ENCODE peak calls at places on chromosomes 3 and 15, in six cellular contexts. One of them, this sample, is unnamed.

GRCh38 chr15:99921086-99921485 is 187.8 kb upstream of the LYSMD4 start:
- DNase-seq in SW480: no peak
- DNase-seq in left cardiac atrium: no peak
- DNase-seq in EL: no peak
- DNase-seq in stimulated activated CD8-positive, alpha-beta memory T cell treated with anti-CD3 and anti-CD28 coated beads, Interleukin-12 subunit alpha, Interleukin-12 subunit beta, amount 100 ng/mL, for 1 hour: no peak
- DNase-seq in NCI-H1092: no peak
- DNase-seq in this sample: no peak

GRCh38 chr3:142495103-142495502 is 47.3 kb upstream of the XRN1 start:
- DNase-seq in SW480: no peak
- DNase-seq in EL: no peak
- DNase-seq in NCI-H1092: no peak
- DNase-seq in left cardiac atrium: no peak
- DNase-seq in stimulated activated CD8-positive, alpha-beta memory T cell treated with anti-CD3 and anti-CD28 coated beads, Interleukin-12 subunit alpha, Interleukin-12 subunit beta, amount 100 ng/mL, for 1 hour: no peak
- DNase-seq in this sample: no peak

GRCh38 chr3:15630646-15631350 is 29.3 kb downstream of the BTD start:
- DNase-seq in SW480: peak
- DNase-seq in NCI-H1092: no peak
- DNase-seq in stimulated activated CD8-positive, alpha-beta memory T cell treated with anti-CD3 and anti-CD28 coated beads, Interleukin-12 subunit alpha, Interleukin-12 subunit beta, amount 100 ng/mL, for 1 hour: no peak
- DNase-seq in EL: peak
- DNase-seq in left cardiac atrium: no peak
- DNase-seq in this sample: peak

GRCh38 chr3:13588971-13589370 is 40.0 kb downstream of the FBLN2 start:
- DNase-seq in SW480: no peak
- DNase-seq in EL: no peak
- DNase-seq in NCI-H1092: no peak
- DNase-seq in stimulated activated CD8-positive, alpha-beta memory T cell treated with anti-CD3 and anti-CD28 coated beads, Interleukin-12 subunit alpha, Interleukin-12 subunit beta, amount 100 ng/mL, for 1 hour: no peak
- DNase-seq in left cardiac atrium: no peak
- DNase-seq in this sample: no peak

GRCh38 chr3:54427951-54428871 is 305.9 kb downstream of the CACNA2D3 start:
- DNase-seq in left cardiac atrium: no peak
- DNase-seq in NCI-H1092: peak
- DNase-seq in stimulated activated CD8-positive, alpha-beta memory T cell treated with anti-CD3 and anti-CD28 coated beads, Interleukin-12 subunit alpha, Interleukin-12 subunit beta, amount 100 ng/mL, for 1 hour: no peak
- DNase-seq in EL: peak
- DNase-seq in SW480: peak
- DNase-seq in this sample: peak

GRCh38 chr3:67381667-67382272 is 272.6 kb downstream of the SUCLG2 start:
- DNase-seq in NCI-H1092: no peak
- DNase-seq in EL: peak
- DNase-seq in stimulated activated CD8-positive, alpha-beta memory T cell treated with anti-CD3 and anti-CD28 coated beads, Interleukin-12 subunit alpha, Interleukin-12 subunit beta, amount 100 ng/mL, for 1 hour: no peak
- DNase-seq in left cardiac atrium: no peak
- DNase-seq in SW480: peak
- DNase-seq in this sample: peak

GRCh38 chr15:98873441-98874218 is 134.0 kb downstream of the PGPEP1L start:
- DNase-seq in stimulated activated CD8-positive, alpha-beta memory T cell treated with anti-CD3 and anti-CD28 coated beads, Interleukin-12 subunit alpha, Interleukin-12 subunit beta, amount 100 ng/mL, for 1 hour: no peak
- DNase-seq in left cardiac atrium: no peak
- DNase-seq in NCI-H1092: no peak
- DNase-seq in EL: peak
- DNase-seq in SW480: peak
- DNase-seq in this sample: no peak

GRCh38 chr3:71241981-71242552 is 341.5 kb downstream of the FOXP1 start:
- DNase-seq in stimulated activated CD8-positive, alpha-beta memory T cell treated with anti-CD3 and anti-CD28 coated beads, Interleukin-12 subunit alpha, Interleukin-12 subunit beta, amount 100 ng/mL, for 1 hour: no peak
- DNase-seq in EL: no peak
- DNase-seq in left cardiac atrium: no peak
- DNase-seq in SW480: no peak
- DNase-seq in NCI-H1092: no peak
- DNase-seq in this sample: no peak

GRCh38 chr3:172179680-172180399 is 140.5 kb downstream of the FNDC3B start:
- DNase-seq in left cardiac atrium: no peak
- DNase-seq in NCI-H1092: no peak
- DNase-seq in stimulated activated CD8-positive, alpha-beta memory T cell treated with anti-CD3 and anti-CD28 coated beads, Interleukin-12 subunit alpha, Interleukin-12 subunit beta, amount 100 ng/mL, for 1 hour: no peak
- DNase-seq in SW480: peak
- DNase-seq in EL: no peak
- DNase-seq in this sample: no peak

GRCh38 chr15:84715442-84716035 is 400 bp downstream of the SEC11A start:
- DNase-seq in left cardiac atrium: peak
- DNase-seq in NCI-H1092: no peak
- DNase-seq in EL: peak
- DNase-seq in SW480: no peak
- DNase-seq in stimulated activated CD8-positive, alpha-beta memory T cell treated with anti-CD3 and anti-CD28 coated beads, Interleukin-12 subunit alpha, Interleukin-12 subunit beta, amount 100 ng/mL, for 1 hour: no peak
- DNase-seq in this sample: peak

GRCh38 chr15:65846120-65846519 is 23.2 kb upstream of the RAB11A start:
- DNase-seq in NCI-H1092: no peak
- DNase-seq in SW480: no peak
- DNase-seq in stimulated activated CD8-positive, alpha-beta memory T cell treated with anti-CD3 and anti-CD28 coated beads, Interleukin-12 subunit alpha, Interleukin-12 subunit beta, amount 100 ng/mL, for 1 hour: no peak
- DNase-seq in EL: no peak
- DNase-seq in left cardiac atrium: no peak
- DNase-seq in this sample: no peak

GRCh38 chr3:177838951-177839350 is 641.7 kb upstream of the TBL1XR1 start:
- DNase-seq in SW480: no peak
- DNase-seq in EL: no peak
- DNase-seq in stimulated activated CD8-positive, alpha-beta memory T cell treated with anti-CD3 and anti-CD28 coated beads, Interleukin-12 subunit alpha, Interleukin-12 subunit beta, amount 100 ng/mL, for 1 hour: no peak
- DNase-seq in NCI-H1092: no peak
- DNase-seq in left cardiac atrium: no peak
- DNase-seq in this sample: no peak

GRCh38 chr3:47315069-47315647 is 32.4 kb downstream of the KLHL18 start:
- DNase-seq in NCI-H1092: no peak
- DNase-seq in left cardiac atrium: peak
- DNase-seq in SW480: no peak
- DNase-seq in stimulated activated CD8-positive, alpha-beta memory T cell treated with anti-CD3 and anti-CD28 coated beads, Interleukin-12 subunit alpha, Interleukin-12 subunit beta, amount 100 ng/mL, for 1 hour: no peak
- DNase-seq in EL: no peak
- DNase-seq in this sample: peak

GRCh38 chr3:13894812-13895154 is 14.9 kb upstream of the WNT7A start:
- DNase-seq in NCI-H1092: no peak
- DNase-seq in SW480: no peak
- DNase-seq in stimulated activated CD8-positive, alpha-beta memory T cell treated with anti-CD3 and anti-CD28 coated beads, Interleukin-12 subunit alpha, Interleukin-12 subunit beta, amount 100 ng/mL, for 1 hour: no peak
- DNase-seq in left cardiac atrium: no peak
- DNase-seq in EL: no peak
- DNase-seq in this sample: no peak

GRCh38 chr3:124372784-124373183 is 357.5 kb upstream of the UMPS start:
- DNase-seq in NCI-H1092: no peak
- DNase-seq in EL: no peak
- DNase-seq in stimulated activated CD8-positive, alpha-beta memory T cell treated with anti-CD3 and anti-CD28 coated beads, Interleukin-12 subunit alpha, Interleukin-12 subunit beta, amount 100 ng/mL, for 1 hour: no peak
- DNase-seq in SW480: no peak
- DNase-seq in left cardiac atrium: no peak
- DNase-seq in this sample: no peak

GRCh38 chr3:143654906-143655305 is 193.4 kb downstream of the SLC9A9 start:
- DNase-seq in stimulated activated CD8-positive, alpha-beta memory T cell treated with anti-CD3 and anti-CD28 coated beads, Interleukin-12 subunit alpha, Interleukin-12 subunit beta, amount 100 ng/mL, for 1 hour: no peak
- DNase-seq in NCI-H1092: no peak
- DNase-seq in SW480: no peak
- DNase-seq in EL: no peak
- DNase-seq in left cardiac atrium: no peak
- DNase-seq in this sample: no peak

GRCh38 chr3:20924646-20925395 is 738.8 kb upstream of the SGO1 start:
- DNase-seq in SW480: no peak
- DNase-seq in left cardiac atrium: no peak
- DNase-seq in stimulated activated CD8-positive, alpha-beta memory T cell treated with anti-CD3 and anti-CD28 coated beads, Interleukin-12 subunit alpha, Interleukin-12 subunit beta, amount 100 ng/mL, for 1 hour: no peak
- DNase-seq in EL: peak
- DNase-seq in NCI-H1092: no peak
- DNase-seq in this sample: no peak

GRCh38 chr3:55624238-55624637 is 137.1 kb upstream of the WNT5A start:
- DNase-seq in stimulated activated CD8-positive, alpha-beta memory T cell treated with anti-CD3 and anti-CD28 coated beads, Interleukin-12 subunit alpha, Interleukin-12 subunit beta, amount 100 ng/mL, for 1 hour: no peak
- DNase-seq in NCI-H1092: no peak
- DNase-seq in left cardiac atrium: no peak
- DNase-seq in SW480: no peak
- DNase-seq in EL: peak
- DNase-seq in this sample: peak

GRCh38 chr3:184582583-184582982 is 21.0 kb downstream of the EPHB3 start:
- DNase-seq in SW480: no peak
- DNase-seq in NCI-H1092: no peak
- DNase-seq in stimulated activated CD8-positive, alpha-beta memory T cell treated with anti-CD3 and anti-CD28 coated beads, Interleukin-12 subunit alpha, Interleukin-12 subunit beta, amount 100 ng/mL, for 1 hour: no peak
- DNase-seq in left cardiac atrium: peak
- DNase-seq in EL: no peak
- DNase-seq in this sample: no peak

GRCh38 chr3:38250198-38250597 is 15.4 kb upstream of the SLC22A13 start:
- DNase-seq in SW480: no peak
- DNase-seq in stimulated activated CD8-positive, alpha-beta memory T cell treated with anti-CD3 and anti-CD28 coated beads, Interleukin-12 subunit alpha, Interleukin-12 subunit beta, amount 100 ng/mL, for 1 hour: no peak
- DNase-seq in NCI-H1092: no peak
- DNase-seq in EL: no peak
- DNase-seq in left cardiac atrium: no peak
- DNase-seq in this sample: no peak

GRCh38 chr3:71064976-71065763 is 518.4 kb downstream of the FOXP1 start:
- DNase-seq in SW480: no peak
- DNase-seq in left cardiac atrium: peak
- DNase-seq in NCI-H1092: peak
- DNase-seq in EL: peak
- DNase-seq in stimulated activated CD8-positive, alpha-beta memory T cell treated with anti-CD3 and anti-CD28 coated beads, Interleukin-12 subunit alpha, Interleukin-12 subunit beta, amount 100 ng/mL, for 1 hour: peak
- DNase-seq in this sample: peak

GRCh38 chr3:188208751-188209433 is 54.9 kb downstream of the LPP start:
- DNase-seq in SW480: no peak
- DNase-seq in left cardiac atrium: no peak
- DNase-seq in NCI-H1092: no peak
- DNase-seq in EL: peak
- DNase-seq in stimulated activated CD8-positive, alpha-beta memory T cell treated with anti-CD3 and anti-CD28 coated beads, Interleukin-12 subunit alpha, Interleukin-12 subunit beta, amount 100 ng/mL, for 1 hour: no peak
- DNase-seq in this sample: no peak

GRCh38 chr3:37627951-37628620 is 233.6 kb upstream of the CTDSPL start:
- DNase-seq in SW480: no peak
- DNase-seq in left cardiac atrium: no peak
- DNase-seq in NCI-H1092: no peak
- DNase-seq in EL: no peak
- DNase-seq in stimulated activated CD8-positive, alpha-beta memory T cell treated with anti-CD3 and anti-CD28 coated beads, Interleukin-12 subunit alpha, Interleukin-12 subunit beta, amount 100 ng/mL, for 1 hour: no peak
- DNase-seq in this sample: no peak

GRCh38 chr3:10550705-10551104 is 45.3 kb upstream of the ATP2B2 start:
- DNase-seq in NCI-H1092: no peak
- DNase-seq in SW480: no peak
- DNase-seq in EL: no peak
- DNase-seq in left cardiac atrium: no peak
- DNase-seq in stimulated activated CD8-positive, alpha-beta memory T cell treated with anti-CD3 and anti-CD28 coated beads, Interleukin-12 subunit alpha, Interleukin-12 subunit beta, amount 100 ng/mL, for 1 hour: no peak
- DNase-seq in this sample: no peak

GRCh38 chr15:31439328-31439727 is 112.7 kb downstream of the KLF13 start:
- DNase-seq in left cardiac atrium: no peak
- DNase-seq in EL: peak
- DNase-seq in stimulated activated CD8-positive, alpha-beta memory T cell treated with anti-CD3 and anti-CD28 coated beads, Interleukin-12 subunit alpha, Interleukin-12 subunit beta, amount 100 ng/mL, for 1 hour: no peak
- DNase-seq in NCI-H1092: no peak
- DNase-seq in SW480: no peak
- DNase-seq in this sample: peak

GRCh38 chr15:42471002-42471401 is 19.9 kb downstream of the ZNF106 start:
- DNase-seq in SW480: no peak
- DNase-seq in stimulated activated CD8-positive, alpha-beta memory T cell treated with anti-CD3 and anti-CD28 coated beads, Interleukin-12 subunit alpha, Interleukin-12 subunit beta, amount 100 ng/mL, for 1 hour: no peak
- DNase-seq in EL: no peak
- DNase-seq in NCI-H1092: no peak
- DNase-seq in left cardiac atrium: no peak
- DNase-seq in this sample: no peak

GRCh38 chr3:23540600-23540999 is 265.2 kb upstream of the UBE2E1 start:
- DNase-seq in EL: no peak
- DNase-seq in stimulated activated CD8-positive, alpha-beta memory T cell treated with anti-CD3 and anti-CD28 coated beads, Interleukin-12 subunit alpha, Interleukin-12 subunit beta, amount 100 ng/mL, for 1 hour: no peak
- DNase-seq in left cardiac atrium: no peak
- DNase-seq in NCI-H1092: no peak
- DNase-seq in SW480: no peak
- DNase-seq in this sample: no peak

GRCh38 chr3:23480981-23481380 is 277.9 kb downstream of the UBE2E2 start:
- DNase-seq in stimulated activated CD8-positive, alpha-beta memory T cell treated with anti-CD3 and anti-CD28 coated beads, Interleukin-12 subunit alpha, Interleukin-12 subunit beta, amount 100 ng/mL, for 1 hour: no peak
- DNase-seq in SW480: no peak
- DNase-seq in NCI-H1092: no peak
- DNase-seq in left cardiac atrium: no peak
- DNase-seq in EL: no peak
- DNase-seq in this sample: no peak

GRCh38 chr15:78561490-78561889 is 3.8 kb upstream of the CHRNA5 start:
- DNase-seq in NCI-H1092: no peak
- DNase-seq in SW480: no peak
- DNase-seq in EL: no peak
- DNase-seq in stimulated activated CD8-positive, alpha-beta memory T cell treated with anti-CD3 and anti-CD28 coated beads, Interleukin-12 subunit alpha, Interleukin-12 subunit beta, amount 100 ng/mL, for 1 hour: no peak
- DNase-seq in left cardiac atrium: no peak
- DNase-seq in this sample: no peak

GRCh38 chr3:170705136-170705535 is 119.3 kb upstream of the SLC7A14 start:
- DNase-seq in stimulated activated CD8-positive, alpha-beta memory T cell treated with anti-CD3 and anti-CD28 coated beads, Interleukin-12 subunit alpha, Interleukin-12 subunit beta, amount 100 ng/mL, for 1 hour: no peak
- DNase-seq in EL: no peak
- DNase-seq in left cardiac atrium: no peak
- DNase-seq in NCI-H1092: no peak
- DNase-seq in SW480: no peak
- DNase-seq in this sample: no peak

GRCh38 chr3:100492810-100493140 is 356 bp downstream of the TMEM45A start:
- DNase-seq in stimulated activated CD8-positive, alpha-beta memory T cell treated with anti-CD3 and anti-CD28 coated beads, Interleukin-12 subunit alpha, Interleukin-12 subunit beta, amount 100 ng/mL, for 1 hour: no peak
- DNase-seq in SW480: peak
- DNase-seq in EL: no peak
- DNase-seq in left cardiac atrium: no peak
- DNase-seq in NCI-H1092: no peak
- DNase-seq in this sample: no peak

GRCh38 chr3:111594205-111594604 is 941 bp downstream of the ZBED2 start:
- DNase-seq in stimulated activated CD8-positive, alpha-beta memory T cell treated with anti-CD3 and anti-CD28 coated beads, Interleukin-12 subunit alpha, Interleukin-12 subunit beta, amount 100 ng/mL, for 1 hour: no peak
- DNase-seq in left cardiac atrium: no peak
- DNase-seq in SW480: peak
- DNase-seq in NCI-H1092: no peak
- DNase-seq in EL: peak
- DNase-seq in this sample: no peak

GRCh38 chr15:70171224-70171886 is 73.6 kb upstream of the TLE3 start:
- DNase-seq in SW480: no peak
- DNase-seq in left cardiac atrium: no peak
- DNase-seq in NCI-H1092: no peak
- DNase-seq in stimulated activated CD8-positive, alpha-beta memory T cell treated with anti-CD3 and anti-CD28 coated beads, Interleukin-12 subunit alpha, Interleukin-12 subunit beta, amount 100 ng/mL, for 1 hour: no peak
- DNase-seq in EL: no peak
- DNase-seq in this sample: no peak

GRCh38 chr3:14980689-14981088 is 33.3 kb downstream of the NR2C2 start:
- DNase-seq in EL: no peak
- DNase-seq in SW480: no peak
- DNase-seq in stimulated activated CD8-positive, alpha-beta memory T cell treated with anti-CD3 and anti-CD28 coated beads, Interleukin-12 subunit alpha, Interleukin-12 subunit beta, amount 100 ng/mL, for 1 hour: no peak
- DNase-seq in NCI-H1092: no peak
- DNase-seq in left cardiac atrium: no peak
- DNase-seq in this sample: no peak

GRCh38 chr15:100601158-100601557 is 826 bp downstream of the LINS1 start:
- DNase-seq in EL: peak
- DNase-seq in NCI-H1092: no peak
- DNase-seq in left cardiac atrium: no peak
- DNase-seq in stimulated activated CD8-positive, alpha-beta memory T cell treated with anti-CD3 and anti-CD28 coated beads, Interleukin-12 subunit alpha, Interleukin-12 subunit beta, amount 100 ng/mL, for 1 hour: no peak
- DNase-seq in SW480: peak
- DNase-seq in this sample: peak

GRCh38 chr3:81859524-81859923 is 98.1 kb upstream of the GBE1 start:
- DNase-seq in left cardiac atrium: no peak
- DNase-seq in stimulated activated CD8-positive, alpha-beta memory T cell treated with anti-CD3 and anti-CD28 coated beads, Interleukin-12 subunit alpha, Interleukin-12 subunit beta, amount 100 ng/mL, for 1 hour: no peak
- DNase-seq in NCI-H1092: no peak
- DNase-seq in SW480: no peak
- DNase-seq in EL: no peak
- DNase-seq in this sample: no peak